ENCODE peak calls at places on chromosome 21, in eight cellular contexts. C is body of pancreas, T is cardiac muscle cell, R is IMR-90, Y is fibroblast of lung, J is HCT116, P is neural progenitor cell, W is hepatocyte. O is an unnamed sample.

GRCh38 chr21:41167348-41168342 is at the start of gene BACE2:
- DNase-seq in P (peak), R (peak), W (peak), C (peak), T (peak), Y (peak), J (no peak), O (peak)

GRCh38 chr21:33089439-33089838 is 19.5 kb downstream of the OLIG1 start:
- DNase-seq in T (no peak), W (no peak), J (no peak), R (no peak), C (no peak), Y (no peak), P (no peak), O (no peak)

GRCh38 chr21:32826317-32827167 is 55.0 kb upstream of the PAXBP1 start:
- DNase-seq in T (peak), R (peak), C (peak), P (peak), J (peak), Y (peak), W (peak), O (peak)

GRCh38 chr21:45908536-45909237 is 72.9 kb upstream of the COL6A1 start:
- DNase-seq in Y (no peak), T (no peak), J (no peak), C (no peak), W (no peak), P (no peak), R (no peak), O (no peak)

GRCh38 chr21:45270306-45270821 is 17.3 kb downstream of the POFUT2 start:
- DNase-seq in J (no peak), P (no peak), R (no peak), T (no peak), C (no peak), W (no peak), Y (no peak), O (peak)

GRCh38 chr21:25895565-25896205 is 160.9 kb downstream of the GABPA start:
- DNase-seq in T (peak), W (no peak), Y (peak), J (no peak), C (peak), R (peak), P (peak), O (peak)

GRCh38 chr21:42739061-42739931 is 85.9 kb downstream of the PDE9A start:
- DNase-seq in P (no peak), C (no peak), Y (no peak), T (peak), W (no peak), J (no peak), R (peak), O (no peak)

GRCh38 chr21:40245021-40245420 is 377.8 kb downstream of the PCP4 start:
- DNase-seq in C (no peak), R (no peak), T (no peak), W (no peak), J (no peak), Y (no peak), P (no peak), O (no peak)

GRCh38 chr21:42539342-42539741 is 25.7 kb downstream of the SLC37A1 start:
- DNase-seq in R (no peak), P (no peak), T (no peak), Y (no peak), W (no peak), C (no peak), J (no peak), O (no peak)

GRCh38 chr21:41478319-41479177 is 29.4 kb downstream of the TMPRSS2 start:
- DNase-seq in R (no peak), J (no peak), C (no peak), Y (no peak), P (no peak), T (peak), W (no peak), O (no peak)

GRCh38 chr21:45499970-45500575 is 42.2 kb downstream of the SLC19A1 start:
- DNase-seq in W (no peak), C (no peak), P (no peak), Y (no peak), T (no peak), R (no peak), J (no peak), O (no peak)

GRCh38 chr21:38979271-38980196 is 173.8 kb downstream of the ETS2 start:
- DNase-seq in T (peak), W (peak), Y (peak), J (no peak), R (peak), P (peak), C (no peak), O (no peak)

GRCh38 chr21:45074048-45074817 is at the start of gene ADARB1:
- DNase-seq in P (peak), W (peak), R (peak), C (peak), Y (peak), J (no peak), T (peak), O (peak)

GRCh38 chr21:45584786-45585185 is 42.5 kb upstream of the SLC19A1 start:
- DNase-seq in P (no peak), T (no peak), R (no peak), Y (no peak), W (no peak), J (no peak), C (no peak), O (no peak)

GRCh38 chr21:46082638-46083270 is 15.2 kb upstream of the COL6A2 start:
- DNase-seq in W (no peak), P (no peak), C (no peak), T (no peak), J (no peak), R (no peak), Y (no peak), O (no peak)

GRCh38 chr21:45012661-45013270 is 61.6 kb upstream of the ADARB1 start:
- DNase-seq in Y (no peak), T (no peak), W (peak), P (peak), R (no peak), J (peak), C (peak), O (no peak)

GRCh38 chr21:15486460-15487241 is 243.1 kb upstream of the USP25 start:
- DNase-seq in C (no peak), Y (no peak), J (no peak), T (no peak), R (no peak), P (no peak), W (no peak), O (no peak)

GRCh38 chr21:45556645-45557601 is 14.7 kb upstream of the SLC19A1 start:
- DNase-seq in Y (no peak), J (no peak), P (no peak), W (no peak), T (no peak), C (no peak), R (no peak), O (no peak)

GRCh38 chr21:45848352-45848751 is 133.2 kb upstream of the COL6A1 start:
- DNase-seq in W (no peak), R (no peak), T (no peak), C (no peak), Y (no peak), P (no peak), J (no peak), O (no peak)

GRCh38 chr21:38440746-38441145 is 57.5 kb downstream of the ERG start:
- DNase-seq in T (peak), P (peak), C (no peak), W (peak), Y (peak), R (peak), J (no peak), O (peak)

GRCh38 chr21:32015740-32016139 is 142.9 kb downstream of the HUNK start:
- DNase-seq in Y (no peak), R (no peak), J (no peak), P (no peak), T (no peak), W (no peak), C (no peak), O (no peak)

GRCh38 chr21:41507521-41508414 is at the start of gene TMPRSS2:
- DNase-seq in C (peak), T (no peak), R (no peak), P (peak), Y (no peak), J (no peak), W (peak), O (no peak)

GRCh38 chr21:37220433-37220980 is 46.6 kb downstream of the VPS26C start:
- DNase-seq in W (no peak), Y (peak), P (no peak), J (no peak), T (peak), R (peak), C (peak), O (peak)

GRCh38 chr21:45323487-45324380 is 36.0 kb upstream of the POFUT2 start:
- DNase-seq in R (peak), J (no peak), P (no peak), C (peak), W (no peak), T (peak), Y (no peak), O (no peak)

GRCh38 chr21:17925000-17925610 is 105.9 kb upstream of the C21orf91 start:
- DNase-seq in C (peak), P (peak), R (peak), Y (peak), W (peak), T (peak), J (peak), O (peak)

GRCh38 chr21:16533692-16534407 is 804.1 kb downstream of the USP25 start:
- DNase-seq in Y (peak), C (no peak), R (no peak), P (no peak), T (no peak), J (no peak), W (no peak), O (no peak)

GRCh38 chr21:42444745-42445059 is 41.0 kb downstream of the UBASH3A start:
- DNase-seq in R (no peak), C (no peak), W (no peak), Y (no peak), P (no peak), T (no peak), J (no peak), O (no peak)

GRCh38 chr21:46066843-46067331 is 31.0 kb upstream of the COL6A2 start:
- DNase-seq in Y (peak), R (peak), W (no peak), T (peak), J (no peak), P (peak), C (no peak), O (no peak)

GRCh38 chr21:32653326-32653901 is 41.2 kb upstream of the CFAP298 start:
- DNase-seq in T (peak), Y (no peak), J (peak), C (peak), P (peak), R (peak), W (peak), O (peak)

GRCh38 chr21:42527489-42528158 is 14.0 kb downstream of the SLC37A1 start:
- DNase-seq in C (no peak), W (no peak), T (no peak), P (no peak), J (no peak), R (no peak), Y (no peak), O (no peak)

GRCh38 chr21:31873696-31874599 is 1.1 kb downstream of the HUNK start:
- DNase-seq in Y (peak), T (peak), W (peak), J (no peak), C (peak), R (peak), P (peak), O (peak)

GRCh38 chr21:32727728-32728454 is at the start of gene SYNJ1:
- DNase-seq in W (peak), P (peak), C (peak), Y (peak), R (peak), T (peak), J (peak), O (peak)

GRCh38 chr21:31141389-31142021 is 103.2 kb upstream of the KRTAP19-8 start:
- DNase-seq in R (no peak), J (no peak), C (no peak), Y (no peak), T (no peak), W (no peak), P (no peak), O (no peak)

GRCh38 chr21:32994305-32994704 is 31.4 kb upstream of the OLIG2 start:
- DNase-seq in J (no peak), C (no peak), T (peak), Y (peak), P (no peak), W (peak), R (peak), O (peak)

GRCh38 chr21:32921632-32922230 is 104.0 kb upstream of the OLIG2 start:
- DNase-seq in J (peak), C (peak), P (peak), R (peak), T (no peak), Y (no peak), W (no peak), O (peak)

GRCh38 chr21:42357307-42357706 is 6.5 kb upstream of the TFF2 start:
- DNase-seq in Y (no peak), W (no peak), R (no peak), P (no peak), C (no peak), J (no peak), T (no peak), O (no peak)

GRCh38 chr21:44930543-44930981 is 9.3 kb upstream of the SLX9 start:
- DNase-seq in Y (no peak), T (peak), C (no peak), J (no peak), P (no peak), R (no peak), W (no peak), O (peak)

GRCh38 chr21:46550511-46550941 is 54.4 kb downstream of the S100B start:
- DNase-seq in Y (no peak), R (no peak), T (no peak), P (no peak), W (no peak), J (no peak), C (no peak), O (no peak)

GRCh38 chr21:45460011-45460565 is 55.1 kb downstream of the COL18A1 start:
- DNase-seq in C (no peak), T (no peak), Y (no peak), R (no peak), J (no peak), P (no peak), W (no peak), O (no peak)

GRCh38 chr21:20996421-20997307 is 1.5 kb upstream of the NCAM2 start:
- DNase-seq in Y (peak), P (peak), T (peak), W (peak), C (no peak), J (no peak), R (peak), O (no peak)

GRCh38 chr21:35814858-35815619 is 245.3 kb downstream of the SETD4 start:
- DNase-seq in R (no peak), J (no peak), W (no peak), P (no peak), C (no peak), T (no peak), Y (no peak), O (no peak)
- H3K27ac ChIP-seq in R (no peak), J (no peak), W (no peak), P (no peak), C (no peak), T (no peak), Y (no peak), O (no peak)

GRCh38 chr21:34520769-34521508 is 8.9 kb upstream of the KCNE1 start:
- DNase-seq in T (no peak), W (no peak), P (no peak), C (no peak), J (no peak), Y (no peak), R (no peak), O (no peak)

GRCh38 chr21:34519694-34520093 is 7.7 kb upstream of the KCNE1 start:
- DNase-seq in Y (no peak), R (no peak), P (no peak), T (no peak), J (no peak), C (no peak), W (no peak), O (no peak)

GRCh38 chr21:34522284-34522683 is 10.3 kb upstream of the KCNE1 start:
- DNase-seq in P (no peak), C (peak), R (no peak), Y (no peak), T (no peak), J (no peak), W (no peak), O (no peak)

GRCh38 chr21:34523019-34523418 is 11.0 kb upstream of the KCNE1 start:
- DNase-seq in W (peak), Y (no peak), R (no peak), T (no peak), P (no peak), C (peak), J (no peak), O (no peak)

GRCh38 chr21:34521561-34521960 is 9.6 kb upstream of the KCNE1 start:
- DNase-seq in T (no peak), P (no peak), C (no peak), R (no peak), J (no peak), Y (no peak), W (no peak), O (no peak)
- H3K4me3 ChIP-seq in T (no peak), P (no peak), C (no peak), R (no peak), J (no peak), Y (no peak), W (no peak), O (no peak)

GRCh38 chr21:29125199-29125598 is 5.2 kb upstream of the MAP3K7CL start:
- DNase-seq in Y (no peak), R (no peak), W (no peak), C (no peak), P (no peak), J (no peak), T (no peak), O (no peak)
- TF ChIP-seq CTCF in Y (no peak), R (no peak), W (no peak), C (no peak), P (no peak), J (no peak), T (no peak), O (no peak)

GRCh38 chr21:43812139-43812821 is 22.9 kb downstream of the RRP1 start:
- DNase-seq in Y (no peak), W (no peak), J (no peak), C (no peak), T (no peak), R (no peak), P (no peak), O (peak)
- H3K27ac ChIP-seq in Y (no peak), W (no peak), J (no peak), C (no peak), T (no peak), R (no peak), P (no peak), O (no peak)